ENCODE peak calls at places on chromosomes 13 and 19, in six cellular contexts. E is HCT116; L is A549; H is heart right ventricle; J is CD4-positive, CD25-positive, alpha-beta regulatory T cell; C is thyroid gland. Q is an unnamed sample.

GRCh38 chr19:44796701-44797115 is 12.2 kb upstream of the BCAM start:
- DNase-seq in E (no peak), L (no peak), H (peak; percentile 62), J (no peak), C (no peak), Q (no peak)

GRCh38 chr13:70541451-70541850 is 433.2 kb upstream of the KLHL1 start:
- DNase-seq in E (no peak), L (no peak), H (no peak), J (no peak), C (no peak), Q (no peak)

GRCh38 chr13:110444226-110444653 is 117.3 kb downstream of the RAB20 start:
- DNase-seq in E (peak; percentile 8), L (no peak), H (no peak), J (no peak), C (peak; percentile 60), Q (no peak)

GRCh38 chr13:73258396-73258795 is 199.6 kb downstream of the KLF5 start:
- DNase-seq in E (no peak), L (no peak), H (no peak), J (no peak), C (no peak), Q (no peak)

GRCh38 chr13:89660752-89661151 is 1686.7 kb upstream of the MIR17HG start:
- DNase-seq in E (no peak), L (no peak), H (no peak), J (no peak), C (no peak), Q (no peak)

GRCh38 chr19:10682397-10683063 is 18.7 kb upstream of the QTRT1 start:
- DNase-seq in E (no peak), L (no peak), H (no peak), J (no peak), C (no peak), Q (no peak)

GRCh38 chr19:7869910-7870511 is 4.2 kb downstream of the PRR36 start:
- DNase-seq in E (peak; percentile 79), L (no peak), H (no peak), J (no peak), C (peak; percentile 54), Q (peak; percentile 94)

GRCh38 chr13:20431080-20431479 is 94.6 kb downstream of the CRYL1 start:
- DNase-seq in E (no peak), L (no peak), H (no peak), J (no peak), C (no peak), Q (no peak)

GRCh38 chr19:49362048-49362925 is at the start of gene TEAD2:
- DNase-seq in E (no peak), L (peak; percentile 86), H (peak; percentile 84), J (peak; percentile 35), C (peak; percentile 57), Q (peak; percentile 59)

GRCh38 chr19:29630661-29631060 is 24.6 kb downstream of the POP4 start:
- DNase-seq in E (no peak), L (no peak), H (no peak), J (no peak), C (no peak), Q (no peak)

GRCh38 chr13:30149248-30149647 is 158.1 kb downstream of the KATNAL1 start:
- DNase-seq in E (no peak), L (no peak), H (no peak), J (no peak), C (no peak), Q (no peak)

GRCh38 chr13:67650471-67650870 is 420.3 kb upstream of the PCDH9 start:
- DNase-seq in E (no peak), L (no peak), H (no peak), J (no peak), C (no peak), Q (no peak)

GRCh38 chr13:25973085-25973484 is 78.7 kb downstream of the SHISA2 start:
- DNase-seq in E (no peak), L (no peak), H (no peak), J (no peak), C (no peak), Q (no peak)

GRCh38 chr13:65461590-65461989 is 1768.5 kb downstream of the PCDH9 start:
- DNase-seq in E (no peak), L (no peak), H (no peak), J (no peak), C (no peak), Q (no peak)

GRCh38 chr13:100493418-100493817 is 95.2 kb downstream of the GGACT start:
- DNase-seq in E (no peak), L (no peak), H (no peak), J (no peak), C (no peak), Q (no peak)

GRCh38 chr19:53520547-53521372 is 17.2 kb upstream of the ZNF331 start:
- DNase-seq in E (no peak), L (peak; percentile 95), H (peak; percentile 95), J (peak; percentile 87), C (peak; percentile 98), Q (peak; percentile 97)

GRCh38 chr13:65414187-65414586 is 1815.9 kb downstream of the PCDH9 start:
- DNase-seq in E (no peak), L (no peak), H (no peak), J (no peak), C (no peak), Q (no peak)

GRCh38 chr13:36920612-36921185 is 661 bp upstream of the SMAD9 start:
- DNase-seq in E (no peak), L (no peak), H (no peak), J (no peak), C (peak; percentile 47), Q (no peak)

GRCh38 chr19:9528757-9529336 is 9.6 kb downstream of the ZNF426 start:
- DNase-seq in E (no peak), L (no peak), H (no peak), J (no peak), C (no peak), Q (no peak)

GRCh38 chr19:39218230-39219007 is 14.4 kb upstream of the SYCN start:
- DNase-seq in E (no peak), L (no peak), H (no peak), J (no peak), C (no peak), Q (no peak)

GRCh38 chr13:46321494-46322225 is 65.4 kb downstream of the RUBCNL start:
- DNase-seq in E (peak; percentile 39), L (peak; percentile 26), H (peak; percentile 29), J (peak; percentile 63), C (peak; percentile 47), Q (peak; percentile 61)

GRCh38 chr13:76723551-76724232 is 162.5 kb downstream of the KCTD12 start:
- DNase-seq in E (no peak), L (no peak), H (no peak), J (no peak), C (no peak), Q (no peak)

GRCh38 chr13:39510296-39510695 is 92.7 kb downstream of the LHFPL6 start:
- DNase-seq in E (no peak), L (no peak), H (no peak), J (no peak), C (no peak), Q (no peak)

GRCh38 chr13:30864352-30865130 is 41.5 kb upstream of the MEDAG start:
- DNase-seq in E (no peak), L (no peak), H (no peak), J (no peak), C (no peak), Q (no peak)

GRCh38 chr13:110387451-110388140 is 80.5 kb downstream of the COL4A2 start:
- DNase-seq in E (no peak), L (no peak), H (peak; percentile 51), J (no peak), C (peak; percentile 29), Q (no peak)

GRCh38 chr19:16702123-16702522 is 17.5 kb upstream of the NWD1 start:
- DNase-seq in E (no peak), L (no peak), H (peak; percentile 23), J (no peak), C (no peak), Q (no peak)

GRCh38 chr19:5345895-5346386 is 5.3 kb upstream of the PTPRS start:
- DNase-seq in E (no peak), L (no peak), H (no peak), J (no peak), C (no peak), Q (no peak)

GRCh38 chr13:23608138-23608537 is 37.9 kb downstream of the TNFRSF19 start:
- DNase-seq in E (no peak), L (no peak), H (no peak), J (no peak), C (no peak), Q (no peak)

GRCh38 chr13:66443926-66444325 is 786.2 kb downstream of the PCDH9 start:
- DNase-seq in E (no peak), L (no peak), H (no peak), J (no peak), C (no peak), Q (no peak)

GRCh38 chr19:53644061-53644816 is 12.4 kb downstream of the DPRX start:
- DNase-seq in E (no peak), L (no peak), H (no peak), J (no peak), C (no peak), Q (no peak)

GRCh38 chr13:93966267-93966936 is 513.1 kb downstream of the DCT start:
- DNase-seq in E (no peak), L (no peak), H (no peak), J (no peak), C (no peak), Q (no peak)
- H3K4me1 ChIP-seq in E (no peaks in the 10 kb centered on the region), L (peaks cover 14% of the 10 kb centered on the region), H (no peaks in the 10 kb centered on the region), J (no peaks in the 10 kb centered on the region), C (no peaks in the 10 kb centered on the region), Q (no peaks in the 10 kb centered on the region)

DNA sequence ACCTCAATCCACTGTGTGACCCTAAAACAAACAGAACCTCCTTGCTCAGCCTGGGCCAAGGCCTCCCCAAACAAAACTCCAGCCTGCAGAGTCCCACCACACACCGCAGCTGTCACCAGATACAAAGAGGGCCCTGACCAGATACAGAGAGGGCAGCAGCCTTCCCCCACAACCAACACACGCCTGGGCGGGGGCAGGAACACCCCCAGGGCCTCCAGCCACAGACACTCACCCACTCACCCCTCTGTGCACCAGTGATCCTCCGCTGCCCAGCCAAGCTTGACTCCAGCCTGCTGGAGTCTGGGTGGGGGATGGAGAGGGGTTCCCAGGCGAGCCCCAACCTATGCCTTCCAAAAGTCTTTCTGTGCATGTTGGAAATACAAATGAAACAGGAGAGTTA is 5.9 kb upstream of the CIRBP start:
- DNase-seq in E (no peak), L (no peak), H (no peak), J (no peak), C (peak; percentile 75), Q (no peak)
- H3K4me3 ChIP-seq in E (no peak overlapping the region), L (peak overlapping the region; percentile 73), H (no peak overlapping the region), J (no peak overlapping the region), C (no peak overlapping the region), Q (no peak overlapping the region)

GRCh38 chr19:17948967-17949930 is 16.4 kb downstream of the CCDC124 start:
- DNase-seq in E (no peak), L (no peak), H (no peak), J (no peak), C (no peak), Q (no peak)
- H3K4me1 ChIP-seq in E (peaks cover 36% of the 10 kb centered on the region), L (peaks cover 36% of the 10 kb centered on the region), H (peaks cover 42% of the 10 kb centered on the region), J (peaks cover 57% of the 10 kb centered on the region), C (peaks cover 30% of the 10 kb centered on the region), Q (peaks cover 21% of the 10 kb centered on the region)

DNA sequence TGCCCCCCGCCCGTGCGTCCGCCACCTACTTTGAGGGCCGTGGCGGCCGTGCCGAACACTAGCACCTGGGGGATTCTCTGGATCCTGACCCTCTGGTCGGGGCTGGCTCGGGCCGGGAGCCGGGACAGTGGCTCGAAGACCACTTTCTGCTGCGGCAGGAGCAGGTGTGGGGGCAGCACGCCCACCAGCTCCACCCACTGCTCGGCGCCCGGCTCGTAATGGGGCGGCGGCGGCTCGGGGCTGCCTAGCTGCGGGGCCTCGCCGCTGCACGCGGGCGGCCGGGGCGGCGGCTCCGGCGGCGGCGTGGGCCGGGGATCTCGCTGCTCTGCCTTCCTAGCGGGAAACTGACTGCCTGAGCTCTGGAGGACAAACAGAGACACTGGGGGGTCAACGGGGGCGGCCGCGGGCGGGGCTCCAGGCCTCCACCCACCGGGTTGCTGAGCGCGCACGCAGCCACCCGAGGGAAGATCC is 26.4 kb downstream of the DCAF15 start:
- DNase-seq in E (no peak), L (no peak), H (no peak), J (no peak), C (no peak), Q (no peak)
- H3K4me3 ChIP-seq in E (no peak overlapping the region), L (no peak overlapping the region), H (peak overlapping the region; percentile 28), J (no peak overlapping the region), C (peak overlapping the region; percentile 26), Q (peak overlapping the region; percentile 38)

Q was measured in Caco-2.